ENCODE peak calls at places on chromosomes 12 and 14, in five cellular contexts. B is GDM1; O is naive thymus-derived CD8-positive, alpha-beta T cell; L is WTC11; G is hypothalamus. Q is an unnamed sample.

GRCh38 chr12:49933793-49934192 is 16.7 kb upstream of the AQP2 start:
- DNase-seq in B (no peak), G (no peak), L (no peak), O (no peak), Q (no peak)

GRCh38 chr14:81018714-81019512 is 63.5 kb downstream of the TSHR start:
- DNase-seq in L (no peak), G (no peak), B (no peak), O (no peak), Q (no peak)

GRCh38 chr12:117502633-117503032 is 141.2 kb upstream of the NOS1 start:
- DNase-seq in B (no peak), L (no peak), G (no peak), O (no peak), Q (no peak)

GRCh38 chr14:65704850-65705249 is 292.3 kb downstream of the FUT8 start:
- DNase-seq in O (no peak), G (no peak), B (no peak), L (no peak), Q (no peak)

GRCh38 chr14:102390064-102390463 is 27.3 kb downstream of the TECPR2 start:
- DNase-seq in O (no peak), G (no peak), B (no peak), L (no peak), Q (no peak)

GRCh38 chr12:12835378-12836145 is 22.4 kb downstream of the DDX47 start:
- DNase-seq in G (no peak), O (no peak), B (no peak), L (no peak), Q (no peak)

GRCh38 chr14:39426605-39427004 is 5.6 kb downstream of the FBXO33 start:
- DNase-seq in L (no peak), B (peak; percentile 38), O (no peak), G (no peak), Q (no peak)

GRCh38 chr14:94124582-94125377 is 4.6 kb downstream of the IFI27L2 start:
- DNase-seq in O (no peak), L (no peak), G (no peak), B (no peak), Q (no peak)

GRCh38 chr12:131499864-131500190 is 211.1 kb upstream of the SFSWAP start:
- DNase-seq in B (no peak), G (no peak), O (no peak), L (no peak), Q (no peak)

GRCh38 chr14:70002589-70003240 is 123.5 kb downstream of the SMOC1 start:
- DNase-seq in O (no peak), G (no peak), B (no peak), L (no peak), Q (no peak)

GRCh38 chr12:57563358-57563757 is 13.5 kb downstream of the KIF5A start:
- DNase-seq in O (no peak), B (no peak), G (no peak), L (no peak), Q (no peak)

GRCh38 chr14:30779210-30779609 is 95.1 kb upstream of the COCH start:
- DNase-seq in G (no peak), O (no peak), B (no peak), L (no peak), Q (no peak)

GRCh38 chr12:100959481-100959880 is 164.9 kb downstream of the ANO4 start:
- DNase-seq in L (no peak), G (no peak), B (peak; percentile 20), O (no peak), Q (no peak)

GRCh38 chr12:64066052-64066451 is 156.0 kb downstream of the KICS2 start:
- DNase-seq in L (no peak), B (no peak), G (no peak), O (no peak), Q (no peak)

GRCh38 chr12:94172031-94172430 is 23.7 kb downstream of the PLXNC1 start:
- DNase-seq in B (no peak), L (no peak), O (no peak), G (no peak), Q (no peak)

GRCh38 chr14:91873476-91874265 is 6.3 kb upstream of the TC2N start:
- DNase-seq in L (no peak), G (no peak), O (peak; percentile 69), B (no peak), Q (no peak)

GRCh38 chr12:16184691-16185090 is 92.8 kb downstream of the SLC15A5 start:
- DNase-seq in G (no peak), O (no peak), B (no peak), L (no peak), Q (no peak)

GRCh38 chr14:22536853-22537338 is 52.1 kb downstream of the DAD1 start:
- DNase-seq in B (peak; percentile 43), G (no peak), O (peak; percentile 80), L (no peak), Q (no peak)

GRCh38 chr12:89135976-89136634 is 216.2 kb downstream of the DUSP6 start:
- DNase-seq in G (no peak), L (no peak), B (no peak), O (no peak), Q (no peak)

GRCh38 chr14:34426313-34427295 is 35.4 kb downstream of the SPTSSA start:
- DNase-seq in G (no peak), L (no peak), O (no peak), B (no peak), Q (no peak)

GRCh38 chr12:121453629-121454028 is 53.7 kb downstream of the RNF34 start:
- DNase-seq in G (no peak), O (no peak), L (no peak), B (no peak), Q (no peak)

GRCh38 chr14:81450100-81450531 is 50.0 kb upstream of the STON2 start:
- DNase-seq in O (no peak), G (no peak), L (peak; percentile 26), B (no peak), Q (no peak)

GRCh38 chr14:75995372-75996041 is 9.9 kb downstream of the IFT43 start:
- DNase-seq in O (no peak), G (no peak), L (no peak), B (no peak), Q (no peak)

GRCh38 chr12:27981874-27982273 is 9.3 kb upstream of the PTHLH start:
- DNase-seq in B (no peak), O (no peak), L (no peak), G (no peak), Q (no peak)

GRCh38 chr14:58966991-58967390 is 221.5 kb upstream of the DAAM1 start:
- DNase-seq in G (no peak), L (no peak), B (no peak), O (no peak), Q (no peak)

GRCh38 chr12:26369588-26369987 is 174.2 kb downstream of the SSPN start:
- DNase-seq in B (no peak), O (no peak), L (no peak), G (no peak), Q (no peak)

GRCh38 chr14:54314365-54315134 is 82.3 kb upstream of the CDKN3 start:
- DNase-seq in G (no peak), L (no peak), B (no peak), O (no peak), Q (no peak)

GRCh38 chr12:29521951-29522350 is 24.5 kb upstream of the OVCH1 start:
- DNase-seq in G (no peak), O (no peak), L (no peak), B (no peak), Q (no peak)

GRCh38 chr12:96412431-96412830 is 12.2 kb upstream of the CDK17 start:
- DNase-seq in L (no peak), O (no peak), G (no peak), B (no peak), Q (no peak)

GRCh38 chr12:46659844-46660243 is 166.0 kb downstream of the SLC38A4 start:
- DNase-seq in O (no peak), G (no peak), B (no peak), L (no peak), Q (no peak)

Q was measured in iPS DF 6.9.